ENCODE peak calls at places on chromosomes 7 and 10, in five cellular contexts. L, V, D, R and X are unnamed samples.

GRCh38 chr7:118129037-118129436 is 54.9 kb upstream of the LSM8 start:
- DNase-seq in V (no peak), D (no peak), R (no peak), L (no peak), X (no peak)

GRCh38 chr10:113292743-113293142 is 260.1 kb upstream of the HABP2 start:
- DNase-seq in V (no peak), R (no peak), L (no peak), D (no peak), X (no peak)

GRCh38 chr10:95278061-95278988 is 12.5 kb downstream of the PDLIM1 start:
- DNase-seq in L (no peak), R (no peak), V (peak; percentile 73), D (no peak), X (no peak)

GRCh38 chr10:96129387-96130325 is at the start of gene ZNF518A:
- DNase-seq in D (peak; percentile 95), R (peak; percentile 95), V (peak; percentile 97), L (peak; percentile 96), X (peak; percentile 93)

GRCh38 chr10:119203006-119203405 is 4.4 kb upstream of the GRK5 start:
- DNase-seq in D (no peak), L (peak; percentile 8), V (peak; percentile 84), R (no peak), X (no peak)

GRCh38 chr10:282294-283139 is 147.3 kb downstream of the ZMYND11 start:
- DNase-seq in V (peak; percentile 72), D (no peak), L (no peak), R (no peak), X (no peak)

GRCh38 chr10:97188234-97188847 is 2.6 kb upstream of the SLIT1 start:
- DNase-seq in D (no peak), R (no peak), V (no peak), L (no peak), X (no peak)

GRCh38 chr7:130350945-130351663 is 6.5 kb downstream of the CPA5 start:
- DNase-seq in D (no peak), L (no peak), R (peak; percentile 41), V (no peak), X (no peak)

GRCh38 chr10:17527530-17528146 is 73.2 kb upstream of the ST8SIA6 start:
- DNase-seq in D (no peak), R (peak; percentile 10), V (peak; percentile 89), L (no peak), X (no peak)

GRCh38 chr7:35036361-35037171 is 719 bp downstream of the DPY19L1 start:
- DNase-seq in V (peak; percentile 53), D (peak; percentile 72), R (peak; percentile 55), L (peak; percentile 85), X (peak; percentile 51)

GRCh38 chr7:138752568-138753518 is 45.0 kb upstream of the TMEM213 start:
- DNase-seq in L (no peak), R (peak; percentile 9), V (peak; percentile 3), D (peak; percentile 83), X (no peak)

GRCh38 chr7:18685961-18686360 is 190.4 kb downstream of the HDAC9 start:
- DNase-seq in D (no peak), R (no peak), V (peak; percentile 67), L (no peak), X (no peak)

GRCh38 chr10:34966440-34966839 is 123.7 kb downstream of the CUL2 start:
- DNase-seq in V (peak; percentile 62), L (peak; percentile 16), R (no peak), D (no peak), X (no peak)

GRCh38 chr10:125060038-125060437 is 100.3 kb downstream of the CTBP2 start:
- DNase-seq in R (no peak), L (no peak), D (no peak), V (peak; percentile 82), X (no peak)
- H3K27ac ChIP-seq in R (no peak overlapping the region), L (peak overlapping the region; percentile 99), D (peak overlapping the region; percentile 22), V (peak overlapping the region; percentile 40), X (peak overlapping the region; percentile 94)

GRCh38 chr10:21700474-21700873 is 166.4 kb downstream of the MLLT10 start:
- DNase-seq in R (no peak), L (no peak), V (no peak), D (no peak), X (no peak)
- H3K4me1 ChIP-seq in R (peaks cover 13% of the 10 kb centered on the region), L (no peaks in the 10 kb centered on the region), V (no peaks in the 10 kb centered on the region), D (no peaks in the 10 kb centered on the region), X (no peaks in the 10 kb centered on the region)

GRCh38 chr7:4809691-4810090 is 34.3 kb downstream of the AP5Z1 start:
- DNase-seq in D (no peak), R (no peak), L (no peak), V (no peak), X (no peak)
- H3K27ac ChIP-seq in D (no peak overlapping the region), R (no peak overlapping the region), L (no peak overlapping the region), V (no peak overlapping the region), X (no peak overlapping the region)

DNA sequence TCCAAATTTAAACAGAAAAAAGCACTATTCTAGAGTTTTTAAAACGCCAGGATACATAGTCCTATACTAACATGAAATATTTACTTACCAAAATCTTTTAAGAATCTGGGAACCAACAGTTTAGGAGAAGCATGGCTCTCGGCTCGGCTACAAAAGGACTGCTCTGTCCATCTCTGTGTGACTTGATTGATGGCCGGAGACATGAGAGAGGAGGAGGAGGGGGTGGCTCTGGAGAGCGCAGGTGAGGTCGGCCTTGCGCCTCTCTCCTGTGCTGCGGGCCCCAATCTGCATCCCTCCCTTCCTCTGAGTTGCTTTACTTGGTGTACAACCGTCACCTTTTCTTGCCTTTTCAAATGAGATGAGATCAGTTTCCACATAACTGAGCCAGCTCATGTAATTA is 87.7 kb upstream of the KLF6 start:
- DNase-seq in D (no peak), R (no peak), V (no peak), L (no peak), X (no peak)
- H3K4me1 ChIP-seq in D (peaks cover 7% of the 10 kb centered on the region), R (peaks cover 57% of the 10 kb centered on the region), V (no peaks in the 10 kb centered on the region), L (no peaks in the 10 kb centered on the region), X (no peaks in the 10 kb centered on the region)

GRCh38 chr10:44959243-44960097 is at the start of gene RASSF4:
- DNase-seq in L (peak; percentile 97), V (peak; percentile 74), R (peak; percentile 94), D (peak; percentile 92), X (peak; percentile 89)
- H3K27ac ChIP-seq in L (peak within 1 kb of the TSS; percentile 47), V (peak within 1 kb of the TSS; percentile 81), R (peak within 1 kb of the TSS; percentile 94), D (peak within 1 kb of the TSS; percentile 81), X (peak within 1 kb of the TSS; percentile 82)

GRCh38 chr7:101902680-101903504 is 85.5 kb downstream of the CUX1 start:
- DNase-seq in D (no peak), R (no peak), L (no peak), V (no peak), X (no peak)

GRCh38 chr7:101901661-101902491 is 84.5 kb downstream of the CUX1 start:
- DNase-seq in D (no peak), R (no peak), V (peak; percentile 69), L (no peak), X (no peak)

GRCh38 chr7:101900103-101900502 is 82.7 kb downstream of the CUX1 start:
- DNase-seq in R (peak; percentile 66), D (no peak), L (no peak), V (no peak), X (peak; percentile 79)

GRCh38 chr7:101898019-101898575 is 80.7 kb downstream of the CUX1 start:
- DNase-seq in V (no peak), D (no peak), L (no peak), R (no peak), X (no peak)

DNA sequence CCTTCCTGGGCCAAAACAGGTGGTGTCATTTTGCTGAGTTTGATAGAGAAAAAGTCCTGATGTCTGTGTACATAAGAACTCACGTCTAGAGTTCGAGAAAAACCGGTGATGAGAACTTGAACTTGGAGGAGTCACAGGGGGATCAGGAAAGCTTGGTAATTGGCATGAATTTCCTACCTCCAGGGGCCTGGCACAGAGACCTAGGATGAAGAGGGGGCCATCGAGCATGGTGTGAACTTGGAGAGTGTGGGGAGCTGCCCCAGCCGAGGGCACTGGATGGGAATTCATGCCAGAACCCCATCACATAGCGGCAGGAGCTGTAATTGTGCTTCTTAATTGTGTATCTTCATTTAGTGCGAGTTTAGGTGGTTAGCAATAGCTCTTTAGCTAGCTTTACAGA is 82.2 kb downstream of the CUX1 start:
- DNase-seq in V (no peak), D (no peak), L (no peak), R (no peak), X (no peak)
- H3K4me1 ChIP-seq in V (peaks cover 18% of the 10 kb centered on the region), D (no peaks in the 10 kb centered on the region), L (peaks cover 10% of the 10 kb centered on the region), R (peaks cover 48% of the 10 kb centered on the region), X (peaks cover 57% of the 10 kb centered on the region)

GRCh38 chr10:59354434-59354833 is 7.9 kb downstream of the FAM13C start:
- DNase-seq in D (no peak), V (no peak), L (no peak), R (no peak), X (no peak)
- H3K27ac ChIP-seq in D (no peak overlapping the region), V (no peak overlapping the region), L (no peak overlapping the region), R (no peak overlapping the region), X (no peak overlapping the region)